ENCODE peak calls at places on chromosomes 7 and 10, in nine cellular contexts. Z is aorta; B is CD8-positive, alpha-beta T cell; Y is left lung; J is stomach; D is AG04450; K is mammary epithelial cell; S is right atrium auricular region; G is upper lobe of right lung. Q is an unnamed sample. For H3K27me3 and H3K9me3, the result is how much of the 10 kb centered on the place peaks cover.

GRCh38 chr7:25537678-25538375 is 309.5 kb upstream of the NPVF start:
- DNase-seq in Z (peak), G (no peak), D (no peak), S (no peak), B (no peak), K (no peak), J (no peak), Y (no peak), Q (no peak)

GRCh38 chr10:51918451-51918850 is 219.1 kb upstream of the CSTF2T start:
- DNase-seq in G (no peak), B (no peak), Y (no peak), J (no peak), S (no peak), D (no peak), K (no peak), Z (no peak), Q (no peak)

GRCh38 chr7:100626530-100627237 is 14.3 kb downstream of the MOSPD3 start:
- DNase-seq in G (peak), Z (peak), K (peak), Y (peak), S (peak), D (peak), J (peak), B (peak), Q (peak)

GRCh38 chr10:43822509-43823236 is 174.0 kb upstream of the ZNF32 start:
- DNase-seq in G (no peak), K (no peak), J (no peak), B (no peak), S (no peak), D (no peak), Y (no peak), Z (no peak), Q (no peak)

GRCh38 chr7:146285418-146285817 is 168.8 kb downstream of the CNTNAP2 start:
- DNase-seq in J (no peak), D (no peak), S (no peak), Z (no peak), B (no peak), G (no peak), K (no peak), Y (no peak), Q (no peak)

GRCh38 chr10:93481213-93481930 is 762 bp downstream of the MYOF start:
- DNase-seq in B (no peak), G (no peak), Y (no peak), S (no peak), J (no peak), K (peak), D (no peak), Z (no peak), Q (peak)

GRCh38 chr7:16655394-16655793 is 9.4 kb downstream of the BZW2 start:
- DNase-seq in D (no peak), G (no peak), K (no peak), S (no peak), Y (no peak), J (no peak), Z (no peak), B (no peak), Q (no peak)

GRCh38 chr10:14383266-14383665 is 52.5 kb upstream of the FRMD4A start:
- DNase-seq in Z (no peak), D (no peak), K (no peak), J (no peak), G (no peak), S (no peak), B (no peak), Y (no peak), Q (peak)

GRCh38 chr10:18308600-18308999 is 168.4 kb downstream of the CACNB2 start:
- DNase-seq in G (no peak), Y (no peak), J (no peak), D (no peak), K (no peak), B (no peak), Z (peak), S (no peak), Q (no peak)

GRCh38 chr10:98096316-98096715 is 38.1 kb upstream of the R3HCC1L start:
- DNase-seq in Z (no peak), B (no peak), K (no peak), J (no peak), D (no peak), S (peak), G (no peak), Y (no peak), Q (no peak)
- H3K27me3 ChIP-seq in Z (under half), B (under half), K (under half), J (under half), D (under half), S (under half), G (under half), Y (under half), Q (half or more)

DNA sequence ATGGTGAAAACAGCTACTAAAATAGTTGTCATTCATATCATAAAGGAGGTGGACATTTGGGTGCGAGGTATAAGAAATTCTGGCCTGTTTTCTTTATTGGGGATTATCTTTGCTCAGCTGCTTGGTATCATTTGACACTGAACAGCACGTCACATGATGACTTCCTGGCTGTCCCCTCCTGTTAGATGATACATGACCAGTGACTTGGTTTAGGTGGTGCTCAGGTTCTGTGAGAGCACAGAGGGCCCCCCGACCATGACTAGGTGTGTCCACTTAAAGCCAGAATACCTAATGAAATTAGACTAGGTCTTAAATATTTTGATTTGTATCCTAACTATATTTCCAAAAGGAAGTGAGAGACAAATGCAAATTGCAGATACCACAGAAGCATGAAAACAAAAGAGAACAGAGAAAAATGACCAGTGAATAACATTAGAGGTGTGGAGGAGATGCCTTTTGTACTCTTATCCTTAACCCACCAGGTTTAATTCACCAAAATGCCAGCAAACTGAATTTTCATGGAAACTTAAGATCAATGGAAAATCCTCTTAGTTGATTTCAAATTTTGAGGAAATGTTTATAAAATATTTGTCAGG is 50.6 kb upstream of the GJD4 start:
- DNase-seq in G (no peak), K (no peak), J (no peak), Z (no peak), D (no peak), Y (no peak), B (no peak), S (no peak), Q (no peak)
- H3K4me3 ChIP-seq in G (no peak), K (no peak), J (no peak), Z (no peak), D (no peak), Y (no peak), B (no peak), S (no peak), Q (no peak)

GRCh38 chr10:30931094-30931493 is 100.6 kb downstream of the ZNF438 start:
- DNase-seq in Y (no peak), D (no peak), G (no peak), S (no peak), J (no peak), Z (no peak), K (no peak), B (no peak), Q (no peak)
- H3K9me3 ChIP-seq in Y (under half), D (under half), G (under half), S (under half), J (under half), Z (under half), K (under half), B (under half), Q (under half)

GRCh38 chr7:157964521-157964920 is 623.1 kb downstream of the PTPRN2 start:
- DNase-seq in G (no peak), J (no peak), D (no peak), Z (no peak), K (no peak), S (no peak), B (no peak), Y (no peak), Q (no peak)
- H3K27me3 ChIP-seq in G (under half), J (under half), D (under half), Z (under half), K (under half), S (under half), B (under half), Y (under half), Q (under half)

DNA sequence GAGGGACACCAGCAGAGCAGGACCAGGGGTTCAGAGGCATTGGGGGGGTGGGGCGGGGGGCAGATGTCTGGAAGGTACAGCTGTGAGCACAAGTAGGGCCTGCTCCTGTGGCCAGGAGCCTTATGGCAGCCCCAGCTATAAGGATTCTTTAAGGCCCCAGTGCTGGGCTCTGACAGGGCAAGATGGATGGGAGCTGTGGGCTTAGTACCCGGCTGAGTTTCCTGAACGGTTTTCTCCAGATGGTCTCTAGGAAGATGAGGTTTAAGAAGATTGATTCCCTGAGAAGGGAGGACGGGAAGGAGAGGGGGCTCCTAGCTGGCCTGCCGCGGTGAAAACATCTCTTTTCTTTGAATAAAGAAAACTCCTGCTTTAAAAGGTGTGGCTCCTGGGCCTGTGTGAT is 30.1 kb upstream of the COMTD1 start:
- DNase-seq in Z (no peak), J (no peak), B (no peak), K (no peak), S (no peak), G (no peak), Y (no peak), D (no peak), Q (no peak)
- H3K4me3 ChIP-seq in Z (no peak), J (no peak), B (no peak), K (no peak), S (no peak), G (no peak), Y (no peak), D (no peak), Q (no peak)

Q was measured in adipocyte.